ENCODE peak calls at places on chromosome 4, in seven cellular contexts. T is aorta, U is HCT116, S is cardiac muscle cell, V is OCI-LY7, H is substantia nigra, F is upper lobe of left lung. Q is an unnamed sample.

GRCh38 chr4:172688536-172688935 is 480.1 kb upstream of the GALNT7 start:
- DNase-seq in T (no peak), U (no peak), S (no peak), V (peak; percentile 11), H (no peak), F (no peak), Q (no peak)

GRCh38 chr4:86338989-86339388 is 20.9 kb downstream of the MAPK10 start:
- DNase-seq in T (no peak), U (peak; percentile 13), S (peak; percentile 84), V (no peak), H (no peak), F (no peak), Q (no peak)

GRCh38 chr4:3491681-3492405 is 28.7 kb downstream of the DOK7 start:
- DNase-seq in T (no peak), U (no peak), S (peak; percentile 29), V (no peak), H (no peak), F (peak; percentile 59), Q (no peak)

GRCh38 chr4:176226736-176227135 is 31.4 kb upstream of the SPATA4 start:
- DNase-seq in T (no peak), U (no peak), S (no peak), V (no peak), H (no peak), F (no peak), Q (no peak)

GRCh38 chr4:39846135-39846534 is 131.6 kb downstream of the PDS5A start:
- DNase-seq in T (no peak), U (no peak), S (no peak), V (no peak), H (no peak), F (no peak), Q (no peak)

GRCh38 chr4:183142566-183143545 is 43.8 kb downstream of the WWC2 start:
- DNase-seq in T (peak; percentile 52), U (no peak), S (peak; percentile 69), V (no peak), H (peak; percentile 27), F (no peak), Q (no peak)

GRCh38 chr4:142406051-142406549 is 440.0 kb downstream of the INPP4B start:
- DNase-seq in T (no peak), U (no peak), S (peak; percentile 53), V (no peak), H (no peak), F (no peak), Q (no peak)

GRCh38 chr4:99832313-99832712 is 15.7 kb downstream of the DAPP1 start:
- DNase-seq in T (no peak), U (no peak), S (no peak), V (no peak), H (no peak), F (no peak), Q (no peak)

GRCh38 chr4:95585016-95585695 is 36.4 kb upstream of the UNC5C start:
- DNase-seq in T (no peak), U (peak; percentile 39), S (no peak), V (no peak), H (no peak), F (no peak), Q (no peak)

GRCh38 chr4:118905546-118905945 is 16.9 kb downstream of the SYNPO2 start:
- DNase-seq in T (no peak), U (no peak), S (peak; percentile 45), V (no peak), H (no peak), F (no peak), Q (no peak)

GRCh38 chr4:185810746-185811508 is 1.1 kb downstream of the SORBS2 start:
- DNase-seq in T (no peak), U (no peak), S (no peak), V (peak; percentile 45), H (peak; percentile 3), F (no peak), Q (no peak)

GRCh38 chr4:105122334-105122733 is 24.3 kb upstream of the TET2 start:
- DNase-seq in T (no peak), U (no peak), S (peak; percentile 54), V (no peak), H (no peak), F (no peak), Q (no peak)

GRCh38 chr4:113952452-113953029 is 26.9 kb downstream of the ARSJ start:
- DNase-seq in T (no peak), U (peak; percentile 64), S (peak; percentile 69), V (peak; percentile 50), H (no peak), F (no peak), Q (no peak)

GRCh38 chr4:139645458-139645857 is 20.2 kb upstream of the MGST2 start:
- DNase-seq in T (no peak), U (no peak), S (no peak), V (no peak), H (no peak), F (no peak), Q (no peak)

GRCh38 chr4:126899382-126899801 is 733.4 kb upstream of the INTU start:
- DNase-seq in T (no peak), U (peak; percentile 32), S (peak; percentile 64), V (no peak), H (peak; percentile 2), F (no peak), Q (no peak)

GRCh38 chr4:154720123-154720522 is 23.7 kb upstream of the LRAT start:
- DNase-seq in T (no peak), U (peak; percentile 45), S (no peak), V (no peak), H (no peak), F (no peak), Q (no peak)

GRCh38 chr4:95838192-95838591 is 1.7 kb upstream of the PDHA2 start:
- DNase-seq in T (no peak), U (no peak), S (no peak), V (no peak), H (no peak), F (no peak), Q (no peak)

GRCh38 chr4:6199344-6199921 is 916 bp downstream of the JAKMIP1 start:
- DNase-seq in T (no peak), U (no peak), S (no peak), V (no peak), H (peak; percentile 61), F (peak; percentile 86), Q (no peak)

GRCh38 chr4:67886281-67886680 is 2.5 kb upstream of the TMPRSS11D start:
- DNase-seq in T (no peak), U (no peak), S (peak; percentile 14), V (no peak), H (no peak), F (no peak), Q (no peak)

GRCh38 chr4:169337510-169337909 is 66.8 kb upstream of the SH3RF1 start:
- DNase-seq in T (no peak), U (no peak), S (peak; percentile 91), V (no peak), H (no peak), F (no peak), Q (no peak)

GRCh38 chr4:129254526-129254925 is 158.6 kb downstream of the C4orf33 start:
- DNase-seq in T (no peak), U (no peak), S (no peak), V (no peak), H (no peak), F (no peak), Q (no peak)

GRCh38 chr4:129254126-129254525 is 158.2 kb downstream of the C4orf33 start:
- DNase-seq in T (no peak), U (no peak), S (no peak), V (no peak), H (no peak), F (no peak), Q (no peak)

GRCh38 chr4:129246850-129247542 is 151.0 kb downstream of the C4orf33 start:
- DNase-seq in T (no peak), U (no peak), S (no peak), V (no peak), H (no peak), F (no peak), Q (no peak)

GRCh38 chr4:129248621-129249020 is 152.7 kb downstream of the C4orf33 start:
- DNase-seq in T (no peak), U (no peak), S (no peak), V (no peak), H (no peak), F (no peak), Q (no peak)
- H3K27ac ChIP-seq in T (no peak overlapping the region), U (no peak overlapping the region), S (no peak overlapping the region), V (no peak overlapping the region), H (no peak overlapping the region), F (no peak overlapping the region), Q (no peak overlapping the region)

GRCh38 chr4:148787831-148788477 is 345.7 kb upstream of the NR3C2 start:
- DNase-seq in T (no peak), U (no peak), S (no peak), V (no peak), H (no peak), F (no peak), Q (no peak)

GRCh38 chr4:148786699-148787098 is 344.5 kb upstream of the NR3C2 start:
- DNase-seq in T (no peak), U (no peak), S (no peak), V (no peak), H (no peak), F (no peak), Q (no peak)

GRCh38 chr4:148790691-148791090 is 348.5 kb upstream of the NR3C2 start:
- DNase-seq in T (no peak), U (no peak), S (peak; percentile 59), V (no peak), H (no peak), F (no peak), Q (no peak)

GRCh38 chr4:148790246-148790645 is 348.0 kb upstream of the NR3C2 start:
- DNase-seq in T (no peak), U (no peak), S (no peak), V (no peak), H (no peak), F (no peak), Q (no peak)

DNA sequence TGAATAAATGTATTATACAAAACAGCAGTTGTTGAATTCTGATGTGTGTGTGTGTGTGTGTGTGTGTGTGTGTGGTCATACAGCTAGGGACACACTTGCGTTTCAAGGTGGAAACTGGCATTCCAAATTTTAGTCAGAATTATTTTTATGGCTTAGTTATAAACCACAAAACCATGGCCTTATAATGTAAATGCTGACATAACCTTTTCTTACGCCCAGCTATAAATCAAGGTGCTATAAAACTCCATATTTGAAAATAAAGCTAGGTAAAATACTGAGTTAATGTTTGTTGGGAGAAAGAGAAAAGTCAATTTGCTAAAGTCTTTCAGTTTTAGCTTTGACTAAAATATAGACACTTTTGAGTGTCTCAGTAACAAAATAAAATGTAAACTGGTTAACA is 345.1 kb upstream of the NR3C2 start:
- DNase-seq in T (no peak), U (no peak), S (no peak), V (no peak), H (no peak), F (no peak), Q (no peak)
- H3K27ac ChIP-seq in T (no peak overlapping the region), U (no peak overlapping the region), S (no peak overlapping the region), V (no peak overlapping the region), H (no peak overlapping the region), F (no peak overlapping the region), Q (no peak overlapping the region)

DNA sequence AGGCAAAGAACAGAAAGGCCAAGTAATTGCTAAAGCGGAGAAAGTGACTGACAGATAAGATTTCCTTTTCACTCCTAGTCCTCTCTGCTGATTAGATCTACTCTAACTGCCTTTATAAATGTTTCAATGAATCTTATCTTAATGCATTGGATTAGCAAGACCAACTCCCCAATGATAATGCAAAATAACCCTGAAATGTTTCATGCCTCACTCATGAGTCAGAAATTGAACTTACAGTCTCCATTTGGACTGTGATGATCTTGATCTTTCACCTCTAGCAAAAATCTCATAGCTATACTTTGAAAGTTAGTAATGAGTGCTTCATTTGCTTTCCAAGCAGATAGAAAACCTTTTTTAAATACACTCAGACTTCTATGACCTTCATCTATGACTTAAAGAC is 26.5 kb downstream of the SLC10A7 start:
- DNase-seq in T (no peak), U (no peak), S (peak; percentile 40), V (no peak), H (no peak), F (no peak), Q (no peak)
- H3K27ac ChIP-seq in T (no peak overlapping the region), U (no peak overlapping the region), S (no peak overlapping the region), V (no peak overlapping the region), H (no peak overlapping the region), F (no peak overlapping the region), Q (no peak overlapping the region)

GRCh38 chr4:7971159-7971631 is 31.5 kb upstream of the AFAP1 start:
- DNase-seq in T (no peak), U (no peak), S (no peak), V (no peak), H (peak; percentile 54), F (no peak), Q (no peak)
- H3K27ac ChIP-seq in T (no peak overlapping the region), U (peak overlapping the region; percentile 86), S (no peak overlapping the region), V (no peak overlapping the region), H (no peak overlapping the region), F (peak overlapping the region; percentile 70), Q (no peak overlapping the region)